ENCODE peak calls at places on chromosomes 13 and 19, in seven cellular contexts. One of them, this sample, is unnamed.

GRCh38 chr19:28358604-28359003 is 854.3 kb downstream of the UQCRFS1 start:
- DNase-seq in WTC11: no peak
- DNase-seq in K562: no peak
- DNase-seq in A549: no peak
- DNase-seq in H1: no peak
- DNase-seq in HCT116: no peak
- DNase-seq in HepG2: no peak
- DNase-seq in this sample: no peak

GRCh38 chr13:77697208-77698103 is at the start of gene SLAIN1:
- DNase-seq in HCT116: no peak
- DNase-seq in WTC11: peak
- DNase-seq in HepG2: peak
- DNase-seq in H1: peak
- DNase-seq in A549: peak
- DNase-seq in K562: peak
- DNase-seq in this sample: peak

GRCh38 chr13:30216111-30216510 is 91.2 kb downstream of the KATNAL1 start:
- DNase-seq in A549: no peak
- DNase-seq in HepG2: peak
- DNase-seq in K562: no peak
- DNase-seq in H1: no peak
- DNase-seq in HCT116: no peak
- DNase-seq in WTC11: peak
- DNase-seq in this sample: no peak

GRCh38 chr13:36436811-36437210 is 4.5 kb downstream of the CCNA1 start:
- DNase-seq in HCT116: no peak
- DNase-seq in HepG2: no peak
- DNase-seq in H1: no peak
- DNase-seq in K562: no peak
- DNase-seq in WTC11: no peak
- DNase-seq in A549: no peak
- DNase-seq in this sample: peak

GRCh38 chr13:62158520-62158919 is 742.9 kb upstream of the PCDH20 start:
- DNase-seq in WTC11: no peak
- DNase-seq in HepG2: no peak
- DNase-seq in K562: no peak
- DNase-seq in HCT116: no peak
- DNase-seq in H1: no peak
- DNase-seq in A549: no peak
- DNase-seq in this sample: no peak

GRCh38 chr13:97911311-97912138 is 42.0 kb upstream of the IPO5 start:
- DNase-seq in A549: peak
- DNase-seq in WTC11: peak
- DNase-seq in H1: peak
- DNase-seq in K562: peak
- DNase-seq in HCT116: peak
- DNase-seq in HepG2: peak
- DNase-seq in this sample: peak

GRCh38 chr13:101977475-101977874 is 424.4 kb downstream of the FGF14 start:
- DNase-seq in K562: no peak
- DNase-seq in WTC11: no peak
- DNase-seq in A549: no peak
- DNase-seq in HepG2: no peak
- DNase-seq in HCT116: no peak
- DNase-seq in H1: no peak
- DNase-seq in this sample: no peak

GRCh38 chr13:82370306-82370705 is 1512.0 kb downstream of the SLITRK1 start:
- DNase-seq in H1: no peak
- DNase-seq in HepG2: no peak
- DNase-seq in HCT116: no peak
- DNase-seq in WTC11: no peak
- DNase-seq in A549: no peak
- DNase-seq in K562: no peak
- DNase-seq in this sample: no peak

GRCh38 chr19:50065938-50066337 is 40.1 kb downstream of the ZNF473 start:
- DNase-seq in K562: no peak
- DNase-seq in HepG2: no peak
- DNase-seq in HCT116: no peak
- DNase-seq in H1: no peak
- DNase-seq in WTC11: no peak
- DNase-seq in A549: no peak
- DNase-seq in this sample: no peak

GRCh38 chr19:6273701-6274601 is 5.8 kb downstream of the MLLT1 start:
- DNase-seq in HCT116: no peak
- DNase-seq in H1: no peak
- DNase-seq in K562: peak
- DNase-seq in A549: no peak
- DNase-seq in WTC11: no peak
- DNase-seq in HepG2: peak
- DNase-seq in this sample: peak

GRCh38 chr19:40774916-40775631 is at the start of gene MIA:
- DNase-seq in A549: no peak
- DNase-seq in K562: no peak
- DNase-seq in WTC11: no peak
- DNase-seq in HCT116: no peak
- DNase-seq in HepG2: no peak
- DNase-seq in H1: no peak
- DNase-seq in this sample: no peak

GRCh38 chr19:48511321-48511731 is 309 bp downstream of the LMTK3 start:
- DNase-seq in H1: peak
- DNase-seq in K562: no peak
- DNase-seq in HCT116: no peak
- DNase-seq in HepG2: no peak
- DNase-seq in A549: no peak
- DNase-seq in WTC11: no peak
- DNase-seq in this sample: peak

GRCh38 chr19:43950834-43951626 is at the start of gene ZNF221:
- DNase-seq in WTC11: peak
- DNase-seq in A549: peak
- DNase-seq in HCT116: peak
- DNase-seq in K562: peak
- DNase-seq in HepG2: peak
- DNase-seq in H1: peak
- DNase-seq in this sample: peak

GRCh38 chr19:9354651-9355050 is 8.2 kb upstream of the ZNF177 start:
- DNase-seq in WTC11: no peak
- DNase-seq in HepG2: no peak
- DNase-seq in HCT116: no peak
- DNase-seq in H1: no peak
- DNase-seq in K562: no peak
- DNase-seq in A549: no peak
- DNase-seq in this sample: no peak

GRCh38 chr19:48815870-48816501 is 5.2 kb upstream of the BCAT2 start:
- DNase-seq in K562: no peak
- DNase-seq in A549: peak
- DNase-seq in WTC11: no peak
- DNase-seq in HepG2: peak
- DNase-seq in HCT116: no peak
- DNase-seq in H1: no peak
- DNase-seq in this sample: no peak

GRCh38 chr19:43651758-43652545 is 12.3 kb upstream of the CADM4 start:
- DNase-seq in WTC11: peak
- DNase-seq in A549: peak
- DNase-seq in K562: peak
- DNase-seq in HCT116: no peak
- DNase-seq in H1: peak
- DNase-seq in HepG2: peak
- DNase-seq in this sample: peak

GRCh38 chr13:79141082-79141481 is 265.0 kb downstream of the RBM26 start:
- DNase-seq in A549: no peak
- DNase-seq in HepG2: no peak
- DNase-seq in H1: no peak
- DNase-seq in WTC11: no peak
- DNase-seq in HCT116: no peak
- DNase-seq in K562: no peak
- DNase-seq in this sample: no peak

GRCh38 chr19:50330365-50331078 is 1.3 kb upstream of the KCNC3 start:
- DNase-seq in HepG2: peak
- DNase-seq in HCT116: peak
- DNase-seq in H1: peak
- DNase-seq in K562: peak
- DNase-seq in WTC11: peak
- DNase-seq in A549: peak
- DNase-seq in this sample: peak

GRCh38 chr13:76556632-76557031 is 329.6 kb downstream of the KCTD12 start:
- DNase-seq in H1: no peak
- DNase-seq in HepG2: no peak
- DNase-seq in A549: no peak
- DNase-seq in K562: no peak
- DNase-seq in HCT116: no peak
- DNase-seq in WTC11: no peak
- DNase-seq in this sample: no peak

GRCh38 chr13:114000151-114001040 is 26.5 kb upstream of the C13orf46 start:
- DNase-seq in H1: no peak
- DNase-seq in A549: no peak
- DNase-seq in K562: no peak
- DNase-seq in WTC11: no peak
- DNase-seq in HCT116: no peak
- DNase-seq in HepG2: no peak
- DNase-seq in this sample: no peak

DNA sequence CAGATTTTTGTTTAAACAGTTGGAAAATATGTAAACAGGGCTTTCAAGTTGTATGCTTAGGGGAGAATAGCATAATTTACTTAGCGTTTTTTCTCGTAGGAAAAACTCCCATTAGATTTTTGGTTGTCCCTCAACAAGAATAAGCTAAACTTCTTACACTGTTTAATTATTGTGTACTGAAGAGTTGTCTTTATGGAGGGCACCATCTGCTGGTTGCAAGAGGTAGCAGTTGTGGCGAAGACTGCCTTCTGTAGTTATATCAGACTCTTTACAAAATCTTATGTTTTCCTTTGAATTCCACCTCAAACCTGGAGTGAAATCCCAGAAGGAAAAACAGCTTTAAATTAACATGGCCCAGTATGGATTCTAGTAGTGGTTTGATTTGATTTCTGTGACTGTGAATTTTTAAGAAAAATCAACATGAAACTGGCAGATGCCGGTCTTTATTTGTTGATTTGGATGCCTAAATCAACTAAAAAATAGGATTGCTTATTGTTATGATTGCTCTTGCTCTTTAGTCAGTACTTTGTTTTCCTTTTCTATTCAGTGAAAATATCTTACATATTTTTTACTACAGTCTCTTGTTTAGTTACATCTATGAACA is 53.4 kb downstream of the PDS5B start:
- DNase-seq in H1: no peak
- DNase-seq in K562: peak
- DNase-seq in WTC11: peak
- DNase-seq in HepG2: peak
- DNase-seq in HCT116: peak
- DNase-seq in A549: peak
- DNase-seq in this sample: peak
- TF ChIP-seq MAX in H1: no peak
- TF ChIP-seq MAX in K562: no peak
- TF ChIP-seq MAX in WTC11: no peak
- TF ChIP-seq MAX in HepG2: no peak
- TF ChIP-seq MAX in HCT116: no peak
- TF ChIP-seq MAX in A549: no peak
- TF ChIP-seq MAX in this sample: no peak

DNA sequence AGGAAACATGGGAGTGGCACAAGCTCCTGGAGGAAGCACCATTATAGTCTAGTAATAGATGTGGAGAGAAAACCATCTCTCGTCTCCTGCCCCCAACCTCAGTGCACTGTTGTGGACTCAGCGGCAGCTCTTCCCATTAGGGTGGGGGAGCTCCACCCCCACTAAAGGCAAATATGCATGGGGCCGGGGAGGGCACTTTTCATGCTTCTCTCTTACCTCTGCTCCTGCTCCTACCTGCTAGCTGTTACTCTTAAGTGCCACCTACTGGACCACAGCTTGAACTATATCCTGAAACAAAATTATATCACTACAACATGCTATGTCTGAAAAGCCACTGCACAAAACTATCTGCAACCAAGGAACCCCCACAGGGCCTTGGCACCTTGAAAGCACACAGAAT is 112.6 kb upstream of the DACH1 start:
- DNase-seq in A549: no peak
- DNase-seq in H1: peak
- DNase-seq in K562: no peak
- DNase-seq in WTC11: peak
- DNase-seq in HepG2: peak
- DNase-seq in HCT116: peak
- DNase-seq in this sample: peak
- TF ChIP-seq CTCF in A549: no peak
- TF ChIP-seq CTCF in H1: peak
- TF ChIP-seq CTCF in K562: no peak
- TF ChIP-seq CTCF in WTC11: peak
- TF ChIP-seq CTCF in HepG2: peak
- TF ChIP-seq CTCF in HCT116: peak
- TF ChIP-seq CTCF in this sample: peak

GRCh38 chr19:46355234-46355990 is 8.5 kb downstream of the PPP5C start:
- DNase-seq in WTC11: no peak
- DNase-seq in A549: no peak
- DNase-seq in H1: no peak
- DNase-seq in HepG2: peak
- DNase-seq in K562: no peak
- DNase-seq in HCT116: no peak
- DNase-seq in this sample: no peak

GRCh38 chr19:46355991-46356669 is 9.2 kb downstream of the PPP5C start:
- DNase-seq in A549: no peak
- DNase-seq in HepG2: no peak
- DNase-seq in HCT116: no peak
- DNase-seq in H1: no peak
- DNase-seq in K562: no peak
- DNase-seq in WTC11: no peak
- DNase-seq in this sample: no peak

GRCh38 chr19:46361915-46362314 is 15.0 kb downstream of the PPP5C start:
- DNase-seq in H1: no peak
- DNase-seq in HepG2: no peak
- DNase-seq in HCT116: no peak
- DNase-seq in WTC11: no peak
- DNase-seq in A549: no peak
- DNase-seq in K562: no peak
- DNase-seq in this sample: no peak

GRCh38 chr19:46356670-46357055 is 9.8 kb downstream of the PPP5C start:
- DNase-seq in H1: no peak
- DNase-seq in HCT116: no peak
- DNase-seq in K562: no peak
- DNase-seq in HepG2: no peak
- DNase-seq in A549: no peak
- DNase-seq in WTC11: no peak
- DNase-seq in this sample: no peak

GRCh38 chr19:46357846-46358583 is 11.1 kb downstream of the PPP5C start:
- DNase-seq in K562: no peak
- DNase-seq in WTC11: no peak
- DNase-seq in HCT116: no peak
- DNase-seq in H1: no peak
- DNase-seq in HepG2: no peak
- DNase-seq in A549: no peak
- DNase-seq in this sample: no peak
- TF ChIP-seq MAX in K562: no peak
- TF ChIP-seq MAX in WTC11: no peak
- TF ChIP-seq MAX in HCT116: no peak
- TF ChIP-seq MAX in H1: no peak
- TF ChIP-seq MAX in HepG2: no peak
- TF ChIP-seq MAX in A549: no peak
- TF ChIP-seq MAX in this sample: no peak

DNA sequence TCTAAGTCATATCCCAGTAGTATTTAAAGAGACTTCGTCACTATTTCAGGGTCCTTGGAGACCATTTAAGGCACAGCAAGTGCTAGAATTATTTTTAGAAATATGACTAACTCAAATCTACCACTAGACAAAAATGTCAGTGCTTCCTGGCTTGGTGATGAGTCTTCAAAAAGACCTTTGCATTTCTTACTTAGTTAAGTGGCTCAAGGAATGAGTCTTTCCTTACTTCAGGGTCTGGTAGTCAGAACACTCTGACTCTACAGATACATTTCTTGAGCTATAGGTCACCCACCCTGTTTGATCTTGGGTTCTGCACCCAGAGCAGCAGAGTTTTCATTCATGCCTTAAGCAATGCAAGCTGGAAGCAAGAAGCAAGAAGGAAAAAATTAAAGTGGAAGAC is 191.0 kb upstream of the HTR2A start:
- DNase-seq in WTC11: no peak
- DNase-seq in A549: no peak
- DNase-seq in H1: no peak
- DNase-seq in HCT116: no peak
- DNase-seq in HepG2: no peak
- DNase-seq in K562: no peak
- DNase-seq in this sample: peak
- TF ChIP-seq CTCF in WTC11: no peak
- TF ChIP-seq CTCF in A549: no peak
- TF ChIP-seq CTCF in H1: no peak
- TF ChIP-seq CTCF in HCT116: no peak
- TF ChIP-seq CTCF in HepG2: no peak
- TF ChIP-seq CTCF in K562: no peak
- TF ChIP-seq CTCF in this sample: no peak

This sample was measured in NB4.